ENCODE peak calls at places on chromosomes 7 and 10, in six cellular contexts. One of them, this sample, is unnamed.

GRCh38 chr10:116088985-116089384 is 184.0 kb downstream of the GFRA1 start:
- DNase-seq in left lobe of liver: no peak
- DNase-seq in A172: no peak
- DNase-seq in caudate nucleus: no peak
- DNase-seq in GM23338: no peak
- DNase-seq in cardiac fibroblast: no peak
- DNase-seq in this sample: no peak

GRCh38 chr10:79266543-79267312 is 80.5 kb upstream of the PPIF start:
- DNase-seq in left lobe of liver: no peak
- DNase-seq in A172: peak
- DNase-seq in caudate nucleus: peak
- DNase-seq in GM23338: no peak
- DNase-seq in cardiac fibroblast: peak
- DNase-seq in this sample: peak

GRCh38 chr7:73308665-73309214 is at the start of gene NSUN5:
- DNase-seq in left lobe of liver: peak
- DNase-seq in A172: no peak
- DNase-seq in caudate nucleus: peak
- DNase-seq in GM23338: peak
- DNase-seq in cardiac fibroblast: peak
- DNase-seq in this sample: peak

GRCh38 chr7:30114536-30115258 is 20.1 kb upstream of the MTURN start:
- DNase-seq in left lobe of liver: no peak
- DNase-seq in A172: no peak
- DNase-seq in caudate nucleus: no peak
- DNase-seq in GM23338: no peak
- DNase-seq in cardiac fibroblast: no peak
- DNase-seq in this sample: no peak

GRCh38 chr10:73816917-73817729 is 5.7 kb upstream of the NDST2 start:
- DNase-seq in left lobe of liver: peak
- DNase-seq in A172: peak
- DNase-seq in caudate nucleus: no peak
- DNase-seq in GM23338: no peak
- DNase-seq in cardiac fibroblast: peak
- DNase-seq in this sample: no peak

GRCh38 chr7:43439631-43440401 is 143.1 kb upstream of the STK17A start:
- DNase-seq in left lobe of liver: no peak
- DNase-seq in A172: peak
- DNase-seq in caudate nucleus: no peak
- DNase-seq in GM23338: peak
- DNase-seq in cardiac fibroblast: peak
- DNase-seq in this sample: peak

GRCh38 chr10:119355930-119356329 is 148.6 kb downstream of the GRK5 start:
- DNase-seq in left lobe of liver: no peak
- DNase-seq in A172: no peak
- DNase-seq in caudate nucleus: no peak
- DNase-seq in GM23338: peak
- DNase-seq in cardiac fibroblast: peak
- DNase-seq in this sample: no peak

GRCh38 chr7:156473476-156474240 is 166.9 kb upstream of the RNF32 start:
- DNase-seq in left lobe of liver: peak
- DNase-seq in A172: peak
- DNase-seq in caudate nucleus: peak
- DNase-seq in GM23338: peak
- DNase-seq in cardiac fibroblast: peak
- DNase-seq in this sample: peak

GRCh38 chr7:130141858-130142653 is 63.1 kb downstream of the TMEM209 start:
- DNase-seq in left lobe of liver: no peak
- DNase-seq in A172: no peak
- DNase-seq in caudate nucleus: no peak
- DNase-seq in GM23338: no peak
- DNase-seq in cardiac fibroblast: no peak
- DNase-seq in this sample: no peak

GRCh38 chr10:101321073-101321472 is 32.9 kb upstream of the BTRC start:
- DNase-seq in left lobe of liver: no peak
- DNase-seq in A172: no peak
- DNase-seq in caudate nucleus: no peak
- DNase-seq in GM23338: no peak
- DNase-seq in cardiac fibroblast: no peak
- DNase-seq in this sample: no peak

GRCh38 chr7:64907641-64908326 is 4.7 kb downstream of the ZNF273 start:
- DNase-seq in left lobe of liver: no peak
- DNase-seq in A172: peak
- DNase-seq in caudate nucleus: no peak
- DNase-seq in GM23338: no peak
- DNase-seq in cardiac fibroblast: no peak
- DNase-seq in this sample: peak

GRCh38 chr7:140519007-140519399 is 39.7 kb upstream of the MKRN1 start:
- DNase-seq in left lobe of liver: no peak
- DNase-seq in A172: no peak
- DNase-seq in caudate nucleus: no peak
- DNase-seq in GM23338: peak
- DNase-seq in cardiac fibroblast: no peak
- DNase-seq in this sample: no peak

GRCh38 chr10:32995751-32996150 is 37.7 kb upstream of the ITGB1 start:
- DNase-seq in left lobe of liver: no peak
- DNase-seq in A172: no peak
- DNase-seq in caudate nucleus: no peak
- DNase-seq in GM23338: no peak
- DNase-seq in cardiac fibroblast: peak
- DNase-seq in this sample: no peak

GRCh38 chr7:69364814-69365587 is 233.3 kb upstream of the AUTS2 start:
- DNase-seq in left lobe of liver: no peak
- DNase-seq in A172: no peak
- DNase-seq in caudate nucleus: no peak
- DNase-seq in GM23338: no peak
- DNase-seq in cardiac fibroblast: no peak
- DNase-seq in this sample: no peak

GRCh38 chr7:105131890-105132289 is 117.9 kb downstream of the KMT2E start:
- DNase-seq in left lobe of liver: peak
- DNase-seq in A172: no peak
- DNase-seq in caudate nucleus: peak
- DNase-seq in GM23338: no peak
- DNase-seq in cardiac fibroblast: no peak
- DNase-seq in this sample: no peak

GRCh38 chr10:104447331-104447730 is 93.7 kb downstream of the CFAP58 start:
- DNase-seq in left lobe of liver: no peak
- DNase-seq in A172: no peak
- DNase-seq in caudate nucleus: no peak
- DNase-seq in GM23338: no peak
- DNase-seq in cardiac fibroblast: peak
- DNase-seq in this sample: peak

GRCh38 chr7:135601182-135601581 is 43.5 kb downstream of the NUP205 start:
- DNase-seq in left lobe of liver: no peak
- DNase-seq in A172: no peak
- DNase-seq in caudate nucleus: no peak
- DNase-seq in GM23338: no peak
- DNase-seq in cardiac fibroblast: peak
- DNase-seq in this sample: no peak

GRCh38 chr10:51095444-51095843 is 21.2 kb downstream of the PRKG1 start:
- DNase-seq in left lobe of liver: no peak
- DNase-seq in A172: no peak
- DNase-seq in caudate nucleus: no peak
- DNase-seq in GM23338: no peak
- DNase-seq in cardiac fibroblast: no peak
- DNase-seq in this sample: no peak

GRCh38 chr10:37855691-37856090 is 1.7 kb downstream of the ZNF248 start:
- DNase-seq in left lobe of liver: no peak
- DNase-seq in A172: no peak
- DNase-seq in caudate nucleus: no peak
- DNase-seq in GM23338: no peak
- DNase-seq in cardiac fibroblast: no peak
- DNase-seq in this sample: no peak

GRCh38 chr10:77927343-77928256 is 1.0 kb upstream of the DLG5 start:
- DNase-seq in left lobe of liver: no peak
- DNase-seq in A172: no peak
- DNase-seq in caudate nucleus: no peak
- DNase-seq in GM23338: peak
- DNase-seq in cardiac fibroblast: no peak
- DNase-seq in this sample: no peak

GRCh38 chr10:5537684-5538083 is 12.9 kb downstream of the CALML3 start:
- DNase-seq in left lobe of liver: no peak
- DNase-seq in A172: no peak
- DNase-seq in caudate nucleus: no peak
- DNase-seq in GM23338: no peak
- DNase-seq in cardiac fibroblast: no peak
- DNase-seq in this sample: no peak

GRCh38 chr7:155490697-155491628 is 33.0 kb downstream of the EN2 start:
- DNase-seq in left lobe of liver: no peak
- DNase-seq in A172: no peak
- DNase-seq in caudate nucleus: no peak
- DNase-seq in GM23338: peak
- DNase-seq in cardiac fibroblast: no peak
- DNase-seq in this sample: peak

GRCh38 chr7:142511801-142512200 is 237.5 kb upstream of the PRSS1 start:
- DNase-seq in left lobe of liver: no peak
- DNase-seq in A172: no peak
- DNase-seq in caudate nucleus: no peak
- DNase-seq in GM23338: no peak
- DNase-seq in cardiac fibroblast: no peak
- DNase-seq in this sample: no peak

GRCh38 chr10:104028146-104028545 is 57.5 kb downstream of the COL17A1 start:
- DNase-seq in left lobe of liver: no peak
- DNase-seq in A172: peak
- DNase-seq in caudate nucleus: peak
- DNase-seq in GM23338: peak
- DNase-seq in cardiac fibroblast: peak
- DNase-seq in this sample: no peak

GRCh38 chr10:77970869-77971803 is 44.6 kb upstream of the DLG5 start:
- DNase-seq in left lobe of liver: peak
- DNase-seq in A172: peak
- DNase-seq in caudate nucleus: no peak
- DNase-seq in GM23338: peak
- DNase-seq in cardiac fibroblast: peak
- DNase-seq in this sample: peak

GRCh38 chr7:148585399-148585798 is 5.2 kb upstream of the C7orf33 start:
- DNase-seq in left lobe of liver: no peak
- DNase-seq in A172: no peak
- DNase-seq in caudate nucleus: no peak
- DNase-seq in GM23338: no peak
- DNase-seq in cardiac fibroblast: no peak
- DNase-seq in this sample: no peak

GRCh38 chr7:96775046-96775445 is 65.4 kb upstream of the SEM1 start:
- DNase-seq in left lobe of liver: no peak
- DNase-seq in A172: no peak
- DNase-seq in caudate nucleus: peak
- DNase-seq in GM23338: no peak
- DNase-seq in cardiac fibroblast: no peak
- DNase-seq in this sample: no peak

GRCh38 chr7:132755538-132756481 is 179.5 kb upstream of the PLXNA4 start:
- DNase-seq in left lobe of liver: no peak
- DNase-seq in A172: peak
- DNase-seq in caudate nucleus: peak
- DNase-seq in GM23338: no peak
- DNase-seq in cardiac fibroblast: no peak
- DNase-seq in this sample: peak

GRCh38 chr7:125484755-125485154 is 555.1 kb upstream of the POT1 start:
- DNase-seq in left lobe of liver: no peak
- DNase-seq in A172: no peak
- DNase-seq in caudate nucleus: no peak
- DNase-seq in GM23338: no peak
- DNase-seq in cardiac fibroblast: no peak
- DNase-seq in this sample: no peak

GRCh38 chr10:62492012-62492869 is 118.1 kb downstream of the ZNF365 start:
- DNase-seq in left lobe of liver: no peak
- DNase-seq in A172: peak
- DNase-seq in caudate nucleus: no peak
- DNase-seq in GM23338: peak
- DNase-seq in cardiac fibroblast: peak
- DNase-seq in this sample: peak

GRCh38 chr10:70605153-70605552 is 2.6 kb upstream of the PRF1 start:
- DNase-seq in left lobe of liver: no peak
- DNase-seq in A172: no peak
- DNase-seq in caudate nucleus: no peak
- DNase-seq in GM23338: no peak
- DNase-seq in cardiac fibroblast: no peak
- DNase-seq in this sample: no peak

GRCh38 chr10:118913825-118914224 is 115.7 kb upstream of the NANOS1 start:
- DNase-seq in left lobe of liver: no peak
- DNase-seq in A172: no peak
- DNase-seq in caudate nucleus: no peak
- DNase-seq in GM23338: no peak
- DNase-seq in cardiac fibroblast: no peak
- DNase-seq in this sample: no peak

GRCh38 chr10:114370993-114371392 is 33.3 kb downstream of the AFAP1L2 start:
- DNase-seq in left lobe of liver: no peak
- DNase-seq in A172: no peak
- DNase-seq in caudate nucleus: no peak
- DNase-seq in GM23338: no peak
- DNase-seq in cardiac fibroblast: no peak
- DNase-seq in this sample: no peak

GRCh38 chr10:64209574-64209973 is 688.4 kb downstream of the REEP3 start:
- DNase-seq in left lobe of liver: no peak
- DNase-seq in A172: peak
- DNase-seq in caudate nucleus: no peak
- DNase-seq in GM23338: no peak
- DNase-seq in cardiac fibroblast: peak
- DNase-seq in this sample: peak

This sample was measured in RPMI7951.